ENCODE peak calls at places on chromosome 1, in nine cellular contexts. Q, W, D, B, P, U, J, Z and I are unnamed samples.

GRCh38 chr1:207031632-207032258 is 811 bp downstream of the C1orf116 start:
- DNase-seq in Q (no peak), W (no peak), D (peak; percentile 87), B (no peak), P (no peak), U (peak; percentile 95), J (peak; percentile 78), Z (no peak), I (no peak)

GRCh38 chr1:239428311-239428710 is 41.9 kb downstream of the CHRM3 start:
- DNase-seq in Q (no peak), W (no peak), D (no peak), B (no peak), P (no peak), U (no peak), J (no peak), Z (no peak), I (no peak)

GRCh38 chr1:218397752-218398339 is 52.7 kb downstream of the TGFB2 start:
- DNase-seq in Q (no peak), W (no peak), D (no peak), B (no peak), P (no peak), U (no peak), J (peak; percentile 22), Z (no peak), I (no peak)

GRCh38 chr1:21904725-21905520 is 32.2 kb downstream of the HSPG2 start:
- DNase-seq in Q (peak; percentile 18), W (no peak), D (peak; percentile 91), B (peak; percentile 89), P (peak; percentile 61), U (no peak), J (peak; percentile 95), Z (peak; percentile 69), I (peak; percentile 58)

GRCh38 chr1:1185101-1185765 is 11.6 kb downstream of the TTLL10 start:
- DNase-seq in Q (no peak), W (no peak), D (no peak), B (peak; percentile 25), P (no peak), U (no peak), J (no peak), Z (no peak), I (no peak)

GRCh38 chr1:43952731-43953350 is 6.1 kb downstream of the IPO13 start:
- DNase-seq in Q (no peak), W (no peak), D (no peak), B (no peak), P (no peak), U (no peak), J (no peak), Z (no peak), I (no peak)

GRCh38 chr1:210123383-210123782 is 109.2 kb upstream of the SERTAD4 start:
- DNase-seq in Q (no peak), W (no peak), D (no peak), B (no peak), P (no peak), U (no peak), J (no peak), Z (no peak), I (no peak)

GRCh38 chr1:47561523-47562007 is 123.7 kb downstream of the FOXD2 start:
- DNase-seq in Q (no peak), W (no peak), D (no peak), B (no peak), P (no peak), U (no peak), J (no peak), Z (peak; percentile 65), I (no peak)

GRCh38 chr1:33473900-33474299 is 1.5 kb downstream of the ZSCAN20 start:
- DNase-seq in Q (no peak), W (no peak), D (no peak), B (peak; percentile 51), P (no peak), U (no peak), J (no peak), Z (no peak), I (no peak)

GRCh38 chr1:37475380-37476086 is 1.2 kb downstream of the ZC3H12A start:
- DNase-seq in Q (no peak), W (no peak), D (no peak), B (no peak), P (no peak), U (no peak), J (peak; percentile 38), Z (no peak), I (no peak)

GRCh38 chr1:83692524-83693336 is 306.2 kb downstream of the TTLL7 start:
- DNase-seq in Q (no peak), W (peak; percentile 42), D (no peak), B (no peak), P (no peak), U (no peak), J (peak; percentile 22), Z (no peak), I (no peak)

GRCh38 chr1:157880621-157881020 is 39.0 kb upstream of the CD5L start:
- DNase-seq in Q (no peak), W (no peak), D (no peak), B (no peak), P (no peak), U (no peak), J (no peak), Z (no peak), I (no peak)

GRCh38 chr1:185337221-185337620 is 20.2 kb upstream of the IVNS1ABP start:
- DNase-seq in Q (no peak), W (no peak), D (no peak), B (no peak), P (no peak), U (no peak), J (no peak), Z (no peak), I (no peak)

GRCh38 chr1:185420588-185421081 is 103.6 kb upstream of the IVNS1ABP start:
- DNase-seq in Q (no peak), W (no peak), D (no peak), B (no peak), P (no peak), U (no peak), J (no peak), Z (no peak), I (no peak)

GRCh38 chr1:81424056-81424455 is 376.7 kb upstream of the ADGRL2 start:
- DNase-seq in Q (no peak), W (no peak), D (no peak), B (no peak), P (no peak), U (no peak), J (no peak), Z (no peak), I (no peak)

GRCh38 chr1:65615859-65616258 is 176.8 kb upstream of the PDE4B start:
- DNase-seq in Q (no peak), W (no peak), D (no peak), B (no peak), P (no peak), U (no peak), J (no peak), Z (no peak), I (no peak)
- H3K36me3 ChIP-seq in Q (no peaks in the 10 kb centered on the region), W (no peaks in the 10 kb centered on the region), D (no peaks in the 10 kb centered on the region), B (no peaks in the 10 kb centered on the region), P (peaks cover 4% of the 10 kb centered on the region), U (no peaks in the 10 kb centered on the region), J (no peaks in the 10 kb centered on the region), Z (no peaks in the 10 kb centered on the region), I (peaks cover 1% of the 10 kb centered on the region)

DNA sequence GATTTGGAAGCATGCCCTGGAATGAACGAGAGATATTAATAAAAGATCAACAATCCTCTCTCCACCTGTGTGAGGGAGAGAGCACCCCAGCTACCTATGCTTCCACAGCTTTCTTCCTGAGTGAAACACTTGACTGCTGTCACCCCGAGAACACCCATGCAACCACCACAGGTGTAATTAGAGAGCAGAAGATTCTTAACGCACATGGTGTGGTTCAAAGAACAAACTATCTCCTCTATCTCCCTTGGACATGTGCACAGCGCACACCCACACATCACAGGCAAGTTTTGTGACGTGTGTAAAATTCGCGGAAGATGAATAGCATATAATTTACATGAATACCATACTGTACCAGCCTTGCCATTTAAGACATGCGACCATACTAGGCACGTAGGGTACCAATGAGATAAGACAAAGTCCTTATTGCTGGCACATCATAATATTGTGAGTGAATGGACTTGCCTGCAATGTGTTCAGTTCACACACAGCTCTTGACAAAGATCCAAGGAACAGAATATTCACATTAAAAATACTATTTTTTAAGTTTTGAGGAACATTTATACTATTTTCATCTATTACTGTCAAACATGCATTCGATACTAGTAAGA is 11.6 kb downstream of the ERRFI1 start:
- DNase-seq in Q (no peak), W (no peak), D (no peak), B (no peak), P (no peak), U (no peak), J (no peak), Z (no peak), I (no peak)
- H3K4me1 ChIP-seq in Q (peaks cover 96% of the 10 kb centered on the region), W (no peaks in the 10 kb centered on the region), D (peaks cover 66% of the 10 kb centered on the region), B (peaks cover 4% of the 10 kb centered on the region), P (peaks cover 53% of the 10 kb centered on the region), U (peaks cover 26% of the 10 kb centered on the region), J (peaks cover 43% of the 10 kb centered on the region), Z (peaks cover 57% of the 10 kb centered on the region), I (peaks cover 1% of the 10 kb centered on the region)

DNA sequence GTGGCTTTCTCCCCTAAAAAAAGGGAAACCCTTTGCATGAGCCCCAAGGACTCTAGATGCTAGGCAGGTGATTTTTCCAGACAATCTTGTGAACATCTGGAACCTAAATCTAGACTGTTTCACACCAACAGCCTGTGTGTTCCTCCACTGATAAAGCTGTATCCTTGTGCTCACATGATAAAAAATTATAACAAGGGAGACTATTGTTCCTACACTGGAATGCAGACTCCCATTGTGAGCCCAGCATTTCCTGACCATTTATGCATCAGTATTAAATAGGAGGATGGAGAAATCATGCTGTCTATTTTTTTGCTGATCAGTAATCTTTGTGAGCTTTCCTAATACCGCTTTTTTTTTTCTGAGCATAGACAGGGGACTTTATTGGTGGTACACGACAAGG is 52.5 kb downstream of the ZNF697 start:
- DNase-seq in Q (no peak), W (no peak), D (no peak), B (no peak), P (no peak), U (no peak), J (no peak), Z (no peak), I (no peak)
- TF ChIP-seq CTCF in Q (no peak), W (no peak), D (no peak), B (no peak), P (no peak), U (no peak), J (no peak), Z (no peak), I (no peak)

GRCh38 chr1:161209790-161210409 is 5.2 kb upstream of the FCER1G start:
- DNase-seq in Q (peak; percentile 61), W (peak; percentile 85), D (peak; percentile 80), B (peak; percentile 82), P (no peak), U (peak; percentile 52), J (peak; percentile 83), Z (no peak), I (peak; percentile 84)

GRCh38 chr1:161201828-161202712 is at the start of gene NDUFS2:
- DNase-seq in Q (peak; percentile 99), W (peak; percentile 99), D (peak; percentile 99), B (peak; percentile 99), P (peak; percentile 95), U (peak; percentile 99), J (peak; percentile 98), Z (peak; percentile 81), I (peak; percentile 98)

GRCh38 chr1:161200992-161201827 is 957 bp upstream of the NDUFS2 start:
- DNase-seq in Q (no peak), W (no peak), D (peak; percentile 49), B (peak; percentile 85), P (no peak), U (peak; percentile 18), J (no peak), Z (no peak), I (peak; percentile 52)

GRCh38 chr1:161206411-161207140 is 4.4 kb downstream of the NDUFS2 start:
- DNase-seq in Q (no peak), W (no peak), D (no peak), B (peak; percentile 68), P (no peak), U (no peak), J (no peak), Z (no peak), I (no peak)

GRCh38 chr1:161207173-161207572 is 5.0 kb downstream of the NDUFS2 start:
- DNase-seq in Q (no peak), W (no peak), D (no peak), B (peak; percentile 82), P (no peak), U (peak; percentile 43), J (no peak), Z (no peak), I (no peak)
- H3K36me3 ChIP-seq in Q (peaks cover 48% of the 10 kb centered on the region), W (peaks cover 66% of the 10 kb centered on the region), D (peaks cover 86% of the 10 kb centered on the region), B (peaks cover 42% of the 10 kb centered on the region), P (peaks cover 36% of the 10 kb centered on the region), U (no peaks in the 10 kb centered on the region), J (no peaks in the 10 kb centered on the region), Z (peaks cover 40% of the 10 kb centered on the region), I (peaks cover 41% of the 10 kb centered on the region)